ENCODE peak calls at places on chromosome 18, in five cellular contexts. A is PC-9, G is mesendoderm, P is upper lobe of right lung, B is endodermal cell. X is an unnamed sample.

GRCh38 chr18:33593261-33593660 is 15.2 kb downstream of the ASXL3 start:
- DNase-seq in P (no peak), A (no peak), G (no peak), B (no peak), X (no peak)

GRCh38 chr18:22667616-22668422 is 250.1 kb upstream of the CTAGE1 start:
- DNase-seq in P (no peak), B (no peak), G (no peak), A (peak; percentile 53), X (peak; percentile 71)

GRCh38 chr18:11689031-11689971 is at the start of gene GNAL:
- DNase-seq in P (peak; percentile 85), B (peak; percentile 95), G (peak; percentile 94), A (peak; percentile 39), X (peak; percentile 71)

GRCh38 chr18:42201137-42201536 is 246.1 kb downstream of the PIK3C3 start:
- DNase-seq in P (no peak), B (no peak), A (no peak), G (no peak), X (no peak)

GRCh38 chr18:22827216-22827615 is 105.9 kb upstream of the RBBP8 start:
- DNase-seq in G (no peak), A (no peak), B (no peak), P (no peak), X (no peak)

GRCh38 chr18:54607213-54607934 is 16.3 kb downstream of the DYNAP start:
- DNase-seq in B (peak; percentile 54), A (peak; percentile 32), P (no peak), G (peak; percentile 42), X (peak; percentile 22)

GRCh38 chr18:36312806-36313395 is 15.4 kb downstream of the FHOD3 start:
- DNase-seq in A (no peak), G (no peak), P (no peak), B (peak; percentile 16), X (no peak)

GRCh38 chr18:10441472-10441871 is 13.0 kb upstream of the APCDD1 start:
- DNase-seq in A (no peak), G (no peak), B (no peak), P (no peak), X (no peak)

GRCh38 chr18:24488824-24489493 is 28.5 kb downstream of the HRH4 start:
- DNase-seq in A (no peak), P (no peak), B (no peak), G (peak; percentile 45), X (no peak)

GRCh38 chr18:77059294-77059916 is 73.2 kb downstream of the MBP start:
- DNase-seq in B (peak; percentile 75), G (peak; percentile 81), P (no peak), A (peak; percentile 33), X (no peak)

GRCh38 chr18:7273301-7273911 is 42.5 kb downstream of the LRRC30 start:
- DNase-seq in A (peak; percentile 2), B (peak; percentile 74), P (peak; percentile 82), G (peak; percentile 65), X (no peak)

GRCh38 chr18:47701133-47701532 is 229.3 kb downstream of the SMAD2 start:
- DNase-seq in A (no peak), B (no peak), G (no peak), P (no peak), X (no peak)

GRCh38 chr18:35525795-35526475 is 28.2 kb upstream of the INO80C start:
- DNase-seq in P (no peak), G (peak; percentile 61), A (no peak), B (peak; percentile 65), X (no peak)

GRCh38 chr18:23883277-23883790 is 131.2 kb upstream of the TTC39C start:
- DNase-seq in P (no peak), G (no peak), B (no peak), A (no peak), X (peak; percentile 75)

GRCh38 chr18:44321868-44322590 is 358.7 kb upstream of the SETBP1 start:
- DNase-seq in G (no peak), P (no peak), A (no peak), B (no peak), X (no peak)

GRCh38 chr18:13616525-13617035 is 109.8 kb downstream of the FAM210A start:
- DNase-seq in G (no peak), A (peak; percentile 35), P (no peak), B (no peak), X (no peak)

GRCh38 chr18:51193621-51194287 is 3.7 kb downstream of the MEX3C start:
- DNase-seq in A (no peak), P (no peak), G (no peak), B (no peak), X (no peak)

GRCh38 chr18:21054252-21054821 is 57.3 kb downstream of the ROCK1 start:
- DNase-seq in B (no peak), G (no peak), A (no peak), P (no peak), X (no peak)

GRCh38 chr18:77177009-77177408 is 44.4 kb upstream of the MBP start:
- DNase-seq in B (no peak), P (no peak), A (no peak), G (no peak), X (peak; percentile 70)

GRCh38 chr18:55124078-55124477 is 164.8 kb upstream of the CCDC68 start:
- DNase-seq in G (no peak), P (no peak), B (no peak), A (no peak), X (no peak)

GRCh38 chr18:42030586-42031182 is 75.7 kb downstream of the PIK3C3 start:
- DNase-seq in P (no peak), B (peak; percentile 83), A (peak; percentile 4), G (peak; percentile 66), X (no peak)

GRCh38 chr18:63882333-63883141 is 5.0 kb upstream of the SERPINB2 start:
- DNase-seq in P (no peak), B (peak; percentile 54), A (peak; percentile 61), G (peak; percentile 94), X (peak; percentile 100)

GRCh38 chr18:67131498-67131897 is 385.0 kb downstream of the DSEL start:
- DNase-seq in G (no peak), A (no peak), P (no peak), B (no peak), X (peak; percentile 32)

GRCh38 chr18:63971320-63972071 is 1.6 kb downstream of the SERPINB8 start:
- DNase-seq in P (no peak), G (peak; percentile 28), A (no peak), B (no peak), X (no peak)

GRCh38 chr18:10378688-10379465 is 75.6 kb upstream of the APCDD1 start:
- DNase-seq in B (no peak), A (no peak), G (no peak), P (no peak), X (no peak)

GRCh38 chr18:62759704-62760402 is 44.5 kb downstream of the PHLPP1 start:
- DNase-seq in P (no peak), A (no peak), G (peak; percentile 71), B (peak; percentile 49), X (peak; percentile 61)

GRCh38 chr18:62763101-62763521 is 47.8 kb downstream of the PHLPP1 start:
- DNase-seq in G (no peak), A (peak; percentile 27), P (no peak), B (no peak), X (peak; percentile 93)

GRCh38 chr18:62758591-62758990 is 43.2 kb downstream of the PHLPP1 start:
- DNase-seq in G (no peak), A (no peak), B (no peak), P (no peak), X (no peak)

GRCh38 chr18:62757399-62758010 is 42.2 kb downstream of the PHLPP1 start:
- DNase-seq in B (peak; percentile 59), P (no peak), G (no peak), A (peak; percentile 56), X (no peak)

DNA sequence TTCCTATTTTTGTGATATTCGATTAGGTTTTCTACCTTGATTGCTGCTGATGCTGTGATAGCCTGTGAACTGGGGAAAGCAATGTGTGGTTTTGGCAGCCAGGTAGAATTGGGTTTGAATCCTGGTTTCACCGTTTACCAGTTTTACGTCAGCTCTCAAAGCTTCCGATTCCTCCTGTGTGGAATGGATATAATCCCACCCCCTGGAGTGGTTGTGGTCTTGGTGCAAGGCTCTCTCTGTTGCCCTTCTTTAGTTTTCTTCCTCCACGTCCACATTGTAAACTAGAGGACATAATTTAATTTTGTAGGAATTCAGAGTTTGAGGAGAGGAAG is 45.0 kb downstream of the PHLPP1 start:
- DNase-seq in A (no peak), B (peak; percentile 68), G (peak; percentile 84), P (no peak), X (no peak)
- H3K27ac ChIP-seq in A (peak overlapping the region; percentile 79), B (no peak overlapping the region), G (peak overlapping the region; percentile 68), P (no peak overlapping the region), X (peak overlapping the region; percentile 56)

DNA sequence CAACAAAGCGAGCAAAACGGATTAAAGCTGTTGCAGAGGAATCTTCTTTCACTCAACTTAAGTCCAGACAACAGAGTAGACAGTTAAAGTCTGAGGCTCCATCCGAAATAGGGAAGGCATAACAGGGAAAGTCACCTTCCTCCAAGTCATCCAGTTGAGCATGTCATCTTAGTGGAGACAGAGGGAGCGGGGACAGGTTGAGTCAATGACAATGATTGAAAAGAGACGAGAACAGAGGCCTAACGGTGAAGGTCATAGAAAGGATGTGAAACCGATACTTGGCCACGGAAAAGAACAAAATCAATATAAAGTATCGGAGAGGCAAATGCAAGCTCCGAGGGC is 446 bp downstream of the C18orf32 start:
- DNase-seq in A (no peak), B (no peak), P (no peak), G (no peak), X (no peak)
- H3K4me1 ChIP-seq in A (peaks cover 31% of the 10 kb centered on the region), B (peaks cover 5% of the 10 kb centered on the region), P (peaks cover 39% of the 10 kb centered on the region), G (peaks cover 2% of the 10 kb centered on the region), X (peaks cover 4% of the 10 kb centered on the region)

GRCh38 chr18:9067823-9068222 is 34.7 kb upstream of the NDUFV2 start:
- DNase-seq in P (no peak), A (no peak), B (no peak), G (no peak), X (no peak)
- H3K27ac ChIP-seq in P (no peak overlapping the region), A (peak overlapping the region; percentile 29), B (no peak overlapping the region), G (no peak overlapping the region), X (peak overlapping the region; percentile 47)

GRCh38 chr18:79394438-79395307 is 1.1 kb upstream of the NFATC1 start:
- DNase-seq in P (peak; percentile 75), G (peak; percentile 78), B (peak; percentile 85), A (no peak), X (no peak)
- H3K4me1 ChIP-seq in P (peaks cover 34% of the 10 kb centered on the region), G (no peaks in the 10 kb centered on the region), B (no peaks in the 10 kb centered on the region), A (no peaks in the 10 kb centered on the region), X (peaks cover 4% of the 10 kb centered on the region)